ENCODE peak calls at places on chromosomes 5 and 9, in four cellular contexts. S is right cardiac atrium, M is fibroblast of pulmonary artery, O is SHP77 treated with DMSO at 0.1 percent for 48 hours. L is an unnamed sample.
A peak's percentile ranks its signal among the peaks of the same experiment; 100 is the strongest.

GRCh38 chr9:110189001-110189400 is 19.0 kb downstream of the C9orf152 start:
- DNase-seq in O (no peak), S (no peak), M (no peak), L (no peak)

GRCh38 chr5:100902406-100903035 is 561 bp downstream of the ST8SIA4 start:
- DNase-seq in S (no peak), O (no peak), M (no peak), L (no peak)

GRCh38 chr5:106849266-106849665 is 821.5 kb downstream of the EFNA5 start:
- DNase-seq in M (no peak), S (no peak), O (no peak), L (no peak)

GRCh38 chr5:56099346-56099745 is 104.6 kb upstream of the IL6ST start:
- DNase-seq in S (no peak), O (no peak), M (peak; percentile 94), L (no peak)

GRCh38 chr9:121607434-121608248 is 43.8 kb upstream of the DAB2IP start:
- DNase-seq in S (peak; percentile 85), M (peak; percentile 30), O (no peak), L (no peak)

GRCh38 chr5:133032852-133033742 is 6.7 kb upstream of the ZCCHC10 start:
- DNase-seq in M (no peak), O (no peak), S (no peak), L (no peak)

GRCh38 chr9:134179918-134180785 is 15.8 kb upstream of the RNU6ATAC start:
- DNase-seq in M (no peak), O (no peak), S (peak; percentile 58), L (no peak)

GRCh38 chr5:129807162-129807814 is 59.4 kb downstream of the MINAR2 start:
- DNase-seq in O (no peak), M (no peak), S (no peak), L (no peak)

GRCh38 chr5:164487939-164488338 is 982.5 kb downstream of the MAT2B start:
- DNase-seq in M (no peak), O (no peak), S (no peak), L (no peak)

GRCh38 chr5:143002459-143003327 is 232.5 kb downstream of the ARHGAP26 start:
- DNase-seq in M (peak; percentile 99), O (no peak), S (no peak), L (no peak)

GRCh38 chr5:116358911-116359418 is 215.7 kb downstream of the SEMA6A start:
- DNase-seq in S (no peak), M (no peak), O (no peak), L (no peak)

GRCh38 chr5:127685662-127686061 is 17.5 kb upstream of the CCDC192 start:
- DNase-seq in O (no peak), S (no peak), M (peak; percentile 29), L (no peak)

GRCh38 chr5:160545832-160546231 is 124.2 kb downstream of the PTTG1 start:
- DNase-seq in O (no peak), S (no peak), M (no peak), L (no peak)

GRCh38 chr5:95761771-95762680 is 30.9 kb downstream of the RHOBTB3 start:
- DNase-seq in S (no peak), M (peak; percentile 48), O (no peak), L (no peak)

GRCh38 chr9:86485359-86485758 is 131.1 kb upstream of the TUT7 start:
- DNase-seq in M (no peak), O (no peak), S (no peak), L (no peak)

GRCh38 chr9:112025886-112026285 is 129.3 kb downstream of the UGCG start:
- DNase-seq in S (no peak), O (no peak), M (no peak), L (no peak)

GRCh38 chr9:124346347-124347163 is 68.7 kb downstream of the PSMB7 start:
- DNase-seq in M (no peak), O (no peak), S (no peak), L (no peak)

GRCh38 chr5:140336388-140336787 is 10.0 kb downstream of the HBEGF start:
- DNase-seq in M (no peak), O (no peak), S (peak; percentile 71), L (no peak)

GRCh38 chr5:172542651-172543131 is 88.4 kb upstream of the SH3PXD2B start:
- DNase-seq in S (peak; percentile 62), O (peak; percentile 73), M (no peak), L (no peak)

GRCh38 chr5:174459071-174459702 is 265.2 kb upstream of the MSX2 start:
- DNase-seq in M (no peak), S (no peak), O (no peak), L (no peak)

GRCh38 chr5:95884021-95884333 is 61.5 kb upstream of the GLRX start:
- DNase-seq in O (no peak), S (no peak), M (peak; percentile 60), L (no peak)

GRCh38 chr9:95425910-95426551 is 90.7 kb downstream of the PTCH1 start:
- DNase-seq in S (no peak), M (peak; percentile 16), O (no peak), L (no peak)

GRCh38 chr5:106307265-106307664 is 1363.5 kb downstream of the EFNA5 start:
- DNase-seq in O (no peak), M (no peak), S (no peak), L (no peak)

GRCh38 chr9:133354766-133355165 is 1.5 kb downstream of the SURF1 start:
- DNase-seq in O (no peak), M (no peak), S (peak; percentile 31), L (no peak)

GRCh38 chr5:158456756-158457155 is 597.8 kb upstream of the CLINT1 start:
- DNase-seq in O (no peak), M (peak; percentile 74), S (no peak), L (no peak)

GRCh38 chr9:655875-656274 is 185.6 kb upstream of the DMRT1 start:
- DNase-seq in O (no peak), M (peak; percentile 56), S (peak; percentile 97), L (no peak)

GRCh38 chr9:16245756-16246440 is 624.6 kb downstream of the BNC2 start:
- DNase-seq in S (no peak), O (no peak), M (peak; percentile 45), L (no peak)

GRCh38 chr5:80153586-80154126 is 102.2 kb downstream of the SERINC5 start:
- DNase-seq in M (no peak), O (no peak), S (no peak), L (no peak)

GRCh38 chr5:122313941-122314340 is 1.9 kb downstream of the SNCAIP start:
- DNase-seq in M (no peak), O (no peak), S (no peak), L (no peak)

GRCh38 chr5:142506046-142506445 is 179.8 kb downstream of the FGF1 start:
- DNase-seq in S (no peak), M (peak; percentile 39), O (no peak), L (no peak)

GRCh38 chr9:88580961-88581360 is 46.0 kb downstream of the NXNL2 start:
- DNase-seq in O (no peak), S (no peak), M (no peak), L (no peak)

GRCh38 chr5:82405166-82405565 is 127.0 kb upstream of the RPS23 start:
- DNase-seq in S (no peak), O (no peak), M (peak; percentile 75), L (no peak)

GRCh38 chr5:71767661-71768060 is 48.6 kb downstream of the CARTPT start:
- DNase-seq in M (peak; percentile 10), O (no peak), S (no peak), L (no peak)

GRCh38 chr5:32852535-32852934 is 141.4 kb downstream of the NPR3 start:
- DNase-seq in M (peak; percentile 49), S (no peak), O (peak; percentile 4), L (no peak)

GRCh38 chr9:35490910-35491465 is 1.1 kb downstream of the RUSC2 start:
- DNase-seq in M (peak; percentile 50), S (no peak), O (no peak), L (no peak)

GRCh38 chr5:172637740-172638139 is 3.3 kb upstream of the NEURL1B start:
- DNase-seq in O (no peak), S (no peak), M (no peak), L (no peak)

L was measured in NCI-H187 treated with DMSO at 0.1 percent for 48 hours.